ENCODE peak calls at places on chromosomes 11 and 22, in eight cellular contexts. X, Q, P, T, A, R, K and Z are unnamed samples.

GRCh38 chr11:93524173-93524536 is 19.0 kb downstream of the SMCO4 start:
- DNase-seq in A (no peak), P (no peak), Q (no peak), X (no peak), K (no peak), T (no peak), R (no peak), Z (no peak)

GRCh38 chr22:31618057-31618456 is 44.0 kb downstream of the PISD start:
- DNase-seq in X (no peak), K (no peak), Q (no peak), P (no peak), T (no peak), A (no peak), R (no peak), Z (no peak)

GRCh38 chr22:27857441-27857840 is 55.9 kb upstream of the MN1 start:
- DNase-seq in P (no peak), R (no peak), K (no peak), T (no peak), X (peak), Q (no peak), A (no peak), Z (no peak)

GRCh38 chr11:22625448-22626287 is at the start of gene FANCF:
- DNase-seq in R (peak), A (peak), K (peak), Q (peak), X (peak), P (peak), T (peak), Z (peak)

GRCh38 chr11:9397746-9398680 is 13.6 kb downstream of the IPO7 start:
- DNase-seq in R (no peak), Q (no peak), K (no peak), P (no peak), A (no peak), T (no peak), X (no peak), Z (no peak)

GRCh38 chr22:49609207-49609876 is 218.3 kb downstream of the BRD1 start:
- DNase-seq in Q (no peak), P (no peak), R (no peak), T (no peak), K (no peak), A (no peak), X (no peak), Z (no peak)

GRCh38 chr11:109856958-109857357 is 236.2 kb upstream of the ZC3H12C start:
- DNase-seq in P (no peak), R (no peak), T (no peak), K (no peak), A (no peak), X (no peak), Q (no peak), Z (no peak)

GRCh38 chr11:73201888-73202810 is 15.9 kb upstream of the P2RY2 start:
- DNase-seq in T (no peak), X (no peak), R (no peak), Q (no peak), A (no peak), P (no peak), K (no peak), Z (no peak)

GRCh38 chr11:3120071-3120792 is 44.9 kb downstream of the OSBPL5 start:
- DNase-seq in X (no peak), P (no peak), R (no peak), T (no peak), Q (no peak), A (no peak), K (no peak), Z (no peak)

GRCh38 chr11:65478411-65479183 is 20.2 kb upstream of the MALAT1 start:
- DNase-seq in A (no peak), K (no peak), X (no peak), P (peak), Q (no peak), T (peak), R (no peak), Z (no peak)